ENCODE peak calls at places on chromosomes 5 and 9, in seven cellular contexts. One of them, this sample, is unnamed.

GRCh38 chr9:114616684-114617520 is 5.8 kb downstream of the TMEM268 start:
- DNase-seq in heart right ventricle: peak
- DNase-seq in cardiac muscle cell: no peak
- DNase-seq in OCI-LY7: peak
- DNase-seq in naive thymus-derived CD4-positive, alpha-beta T cell: no peak
- DNase-seq in ovary: peak
- DNase-seq in A549: no peak
- DNase-seq in this sample: peak

GRCh38 chr5:19241690-19242089 is 746.3 kb downstream of the CDH18 start:
- DNase-seq in heart right ventricle: no peak
- DNase-seq in naive thymus-derived CD4-positive, alpha-beta T cell: no peak
- DNase-seq in A549: no peak
- DNase-seq in cardiac muscle cell: no peak
- DNase-seq in OCI-LY7: no peak
- DNase-seq in ovary: no peak
- DNase-seq in this sample: no peak

GRCh38 chr5:91352831-91353695 is 30.1 kb downstream of the ARRDC3 start:
- DNase-seq in ovary: no peak
- DNase-seq in naive thymus-derived CD4-positive, alpha-beta T cell: no peak
- DNase-seq in OCI-LY7: no peak
- DNase-seq in cardiac muscle cell: peak
- DNase-seq in A549: no peak
- DNase-seq in heart right ventricle: no peak
- DNase-seq in this sample: no peak

GRCh38 chr9:111828193-111828592 is 33.5 kb upstream of the SHOC1 start:
- DNase-seq in heart right ventricle: no peak
- DNase-seq in ovary: no peak
- DNase-seq in cardiac muscle cell: peak
- DNase-seq in naive thymus-derived CD4-positive, alpha-beta T cell: no peak
- DNase-seq in OCI-LY7: peak
- DNase-seq in A549: no peak
- DNase-seq in this sample: no peak

GRCh38 chr9:125021069-125021468 is 80.2 kb upstream of the GOLGA1 start:
- DNase-seq in heart right ventricle: no peak
- DNase-seq in OCI-LY7: no peak
- DNase-seq in cardiac muscle cell: no peak
- DNase-seq in naive thymus-derived CD4-positive, alpha-beta T cell: no peak
- DNase-seq in A549: no peak
- DNase-seq in ovary: no peak
- DNase-seq in this sample: no peak

GRCh38 chr9:1837453-1838084 is 177.6 kb upstream of the SMARCA2 start:
- DNase-seq in A549: peak
- DNase-seq in OCI-LY7: peak
- DNase-seq in ovary: no peak
- DNase-seq in naive thymus-derived CD4-positive, alpha-beta T cell: no peak
- DNase-seq in cardiac muscle cell: peak
- DNase-seq in heart right ventricle: no peak
- DNase-seq in this sample: no peak

GRCh38 chr9:114237247-114237646 is 81.9 kb downstream of the COL27A1 start:
- DNase-seq in A549: no peak
- DNase-seq in cardiac muscle cell: no peak
- DNase-seq in naive thymus-derived CD4-positive, alpha-beta T cell: no peak
- DNase-seq in ovary: no peak
- DNase-seq in OCI-LY7: no peak
- DNase-seq in heart right ventricle: no peak
- DNase-seq in this sample: no peak

GRCh38 chr5:61052870-61053269 is 107.9 kb downstream of the NDUFAF2 start:
- DNase-seq in heart right ventricle: no peak
- DNase-seq in A549: peak
- DNase-seq in cardiac muscle cell: peak
- DNase-seq in OCI-LY7: no peak
- DNase-seq in naive thymus-derived CD4-positive, alpha-beta T cell: no peak
- DNase-seq in ovary: no peak
- DNase-seq in this sample: no peak

GRCh38 chr5:63145167-63145566 is 566.5 kb downstream of the LRRC70 start:
- DNase-seq in naive thymus-derived CD4-positive, alpha-beta T cell: no peak
- DNase-seq in A549: no peak
- DNase-seq in ovary: no peak
- DNase-seq in heart right ventricle: no peak
- DNase-seq in cardiac muscle cell: peak
- DNase-seq in OCI-LY7: no peak
- DNase-seq in this sample: peak

GRCh38 chr5:179486596-179487051 is 63.7 kb upstream of the RUFY1 start:
- DNase-seq in naive thymus-derived CD4-positive, alpha-beta T cell: no peak
- DNase-seq in OCI-LY7: no peak
- DNase-seq in heart right ventricle: no peak
- DNase-seq in cardiac muscle cell: peak
- DNase-seq in ovary: no peak
- DNase-seq in A549: no peak
- DNase-seq in this sample: no peak

GRCh38 chr5:98187945-98188344 is 585.5 kb upstream of the RGMB start:
- DNase-seq in A549: no peak
- DNase-seq in ovary: no peak
- DNase-seq in heart right ventricle: no peak
- DNase-seq in naive thymus-derived CD4-positive, alpha-beta T cell: no peak
- DNase-seq in cardiac muscle cell: no peak
- DNase-seq in OCI-LY7: no peak
- DNase-seq in this sample: no peak

GRCh38 chr9:131994364-131995110 is 85.1 kb downstream of the MED27 start:
- DNase-seq in ovary: no peak
- DNase-seq in OCI-LY7: no peak
- DNase-seq in heart right ventricle: no peak
- DNase-seq in cardiac muscle cell: no peak
- DNase-seq in naive thymus-derived CD4-positive, alpha-beta T cell: no peak
- DNase-seq in A549: no peak
- DNase-seq in this sample: no peak

GRCh38 chr5:180769821-180770220 is 30.0 kb upstream of the OR2Y1 start:
- DNase-seq in naive thymus-derived CD4-positive, alpha-beta T cell: no peak
- DNase-seq in ovary: no peak
- DNase-seq in A549: no peak
- DNase-seq in OCI-LY7: no peak
- DNase-seq in heart right ventricle: no peak
- DNase-seq in cardiac muscle cell: no peak
- DNase-seq in this sample: no peak

GRCh38 chr9:36503172-36504153 is 69.2 kb upstream of the MELK start:
- DNase-seq in cardiac muscle cell: no peak
- DNase-seq in naive thymus-derived CD4-positive, alpha-beta T cell: no peak
- DNase-seq in A549: no peak
- DNase-seq in ovary: no peak
- DNase-seq in OCI-LY7: no peak
- DNase-seq in heart right ventricle: no peak
- DNase-seq in this sample: no peak

GRCh38 chr5:65102826-65103673 is 334.3 kb downstream of the CWC27 start:
- DNase-seq in cardiac muscle cell: peak
- DNase-seq in A549: peak
- DNase-seq in heart right ventricle: peak
- DNase-seq in naive thymus-derived CD4-positive, alpha-beta T cell: peak
- DNase-seq in ovary: peak
- DNase-seq in OCI-LY7: peak
- DNase-seq in this sample: peak

GRCh38 chr5:65100846-65101678 is 332.3 kb downstream of the CWC27 start:
- DNase-seq in ovary: peak
- DNase-seq in cardiac muscle cell: peak
- DNase-seq in naive thymus-derived CD4-positive, alpha-beta T cell: peak
- DNase-seq in A549: peak
- DNase-seq in heart right ventricle: peak
- DNase-seq in OCI-LY7: peak
- DNase-seq in this sample: peak

GRCh38 chr5:65102501-65102825 is 333.7 kb downstream of the CWC27 start:
- DNase-seq in ovary: no peak
- DNase-seq in heart right ventricle: no peak
- DNase-seq in cardiac muscle cell: no peak
- DNase-seq in A549: no peak
- DNase-seq in OCI-LY7: no peak
- DNase-seq in naive thymus-derived CD4-positive, alpha-beta T cell: no peak
- DNase-seq in this sample: no peak

GRCh38 chr5:65103674-65104035 is 334.9 kb downstream of the CWC27 start:
- DNase-seq in OCI-LY7: no peak
- DNase-seq in A549: no peak
- DNase-seq in ovary: no peak
- DNase-seq in naive thymus-derived CD4-positive, alpha-beta T cell: no peak
- DNase-seq in heart right ventricle: no peak
- DNase-seq in cardiac muscle cell: no peak
- DNase-seq in this sample: peak

GRCh38 chr5:65101706-65102105 is 333.0 kb downstream of the CWC27 start:
- DNase-seq in cardiac muscle cell: peak
- DNase-seq in OCI-LY7: no peak
- DNase-seq in naive thymus-derived CD4-positive, alpha-beta T cell: no peak
- DNase-seq in ovary: no peak
- DNase-seq in A549: no peak
- DNase-seq in heart right ventricle: no peak
- DNase-seq in this sample: no peak
- H3K27ac ChIP-seq in cardiac muscle cell: no peak
- H3K27ac ChIP-seq in OCI-LY7: no peak
- H3K27ac ChIP-seq in naive thymus-derived CD4-positive, alpha-beta T cell: no peak
- H3K27ac ChIP-seq in ovary: peak
- H3K27ac ChIP-seq in A549: no peak
- H3K27ac ChIP-seq in heart right ventricle: no peak
- H3K27ac ChIP-seq in this sample: no peak

DNA sequence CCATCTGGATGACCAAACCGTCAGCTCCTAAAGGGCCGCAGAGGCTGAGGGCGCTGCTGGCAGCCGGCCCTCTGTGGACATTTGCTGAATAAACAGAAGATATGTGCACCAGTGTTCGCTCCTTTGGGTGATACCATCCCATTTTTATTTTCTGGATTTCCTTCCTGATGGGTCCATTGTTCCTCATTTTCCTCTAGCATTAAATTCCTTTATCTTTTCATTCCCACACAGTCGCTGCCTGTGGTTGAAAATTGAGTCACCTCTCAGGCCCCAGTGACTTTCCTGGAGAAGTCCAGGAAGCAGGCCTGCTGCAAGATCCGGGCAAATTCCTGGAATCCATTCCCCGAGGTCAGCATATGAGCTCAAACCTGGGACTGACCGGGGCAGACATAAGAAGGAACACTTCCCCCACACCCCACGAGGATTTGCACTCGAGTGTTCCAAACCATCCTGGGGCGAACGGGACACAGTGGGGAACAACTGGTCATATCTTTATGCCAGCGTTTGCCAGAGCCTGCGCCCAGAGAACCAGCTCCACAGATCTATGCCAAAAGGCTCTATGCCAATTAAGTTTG is 86.7 kb upstream of the PCA3 start:
- DNase-seq in heart right ventricle: no peak
- DNase-seq in ovary: no peak
- DNase-seq in A549: no peak
- DNase-seq in naive thymus-derived CD4-positive, alpha-beta T cell: no peak
- DNase-seq in cardiac muscle cell: peak
- DNase-seq in OCI-LY7: no peak
- DNase-seq in this sample: no peak
- H3K4me3 ChIP-seq in heart right ventricle: no peak
- H3K4me3 ChIP-seq in ovary: no peak
- H3K4me3 ChIP-seq in A549: no peak
- H3K4me3 ChIP-seq in naive thymus-derived CD4-positive, alpha-beta T cell: no peak
- H3K4me3 ChIP-seq in cardiac muscle cell: no peak
- H3K4me3 ChIP-seq in OCI-LY7: no peak
- H3K4me3 ChIP-seq in this sample: no peak

GRCh38 chr5:77374686-77375085 is 117.4 kb downstream of the WDR41 start:
- DNase-seq in OCI-LY7: no peak
- DNase-seq in heart right ventricle: no peak
- DNase-seq in ovary: no peak
- DNase-seq in cardiac muscle cell: no peak
- DNase-seq in A549: no peak
- DNase-seq in naive thymus-derived CD4-positive, alpha-beta T cell: no peak
- DNase-seq in this sample: no peak

GRCh38 chr5:77376624-77377023 is 115.5 kb downstream of the WDR41 start:
- DNase-seq in A549: no peak
- DNase-seq in cardiac muscle cell: no peak
- DNase-seq in OCI-LY7: no peak
- DNase-seq in naive thymus-derived CD4-positive, alpha-beta T cell: no peak
- DNase-seq in ovary: no peak
- DNase-seq in heart right ventricle: no peak
- DNase-seq in this sample: no peak

GRCh38 chr5:77380636-77381035 is 111.5 kb downstream of the WDR41 start:
- DNase-seq in heart right ventricle: no peak
- DNase-seq in ovary: no peak
- DNase-seq in A549: no peak
- DNase-seq in OCI-LY7: no peak
- DNase-seq in naive thymus-derived CD4-positive, alpha-beta T cell: no peak
- DNase-seq in cardiac muscle cell: no peak
- DNase-seq in this sample: no peak

GRCh38 chr5:77379558-77380061 is 112.5 kb downstream of the WDR41 start:
- DNase-seq in ovary: no peak
- DNase-seq in heart right ventricle: no peak
- DNase-seq in naive thymus-derived CD4-positive, alpha-beta T cell: peak
- DNase-seq in A549: no peak
- DNase-seq in OCI-LY7: peak
- DNase-seq in cardiac muscle cell: no peak
- DNase-seq in this sample: no peak
- H3K27ac ChIP-seq in ovary: no peak
- H3K27ac ChIP-seq in heart right ventricle: no peak
- H3K27ac ChIP-seq in naive thymus-derived CD4-positive, alpha-beta T cell: no peak
- H3K27ac ChIP-seq in A549: no peak
- H3K27ac ChIP-seq in OCI-LY7: no peak
- H3K27ac ChIP-seq in cardiac muscle cell: no peak
- H3K27ac ChIP-seq in this sample: no peak

GRCh38 chr5:132309679-132310078 is 15.5 kb downstream of the SLC22A4 start:
- DNase-seq in ovary: no peak
- DNase-seq in cardiac muscle cell: no peak
- DNase-seq in OCI-LY7: no peak
- DNase-seq in heart right ventricle: no peak
- DNase-seq in naive thymus-derived CD4-positive, alpha-beta T cell: no peak
- DNase-seq in A549: no peak
- DNase-seq in this sample: no peak

GRCh38 chr5:132310141-132310834 is 16.1 kb downstream of the SLC22A4 start:
- DNase-seq in ovary: no peak
- DNase-seq in heart right ventricle: no peak
- DNase-seq in A549: no peak
- DNase-seq in OCI-LY7: no peak
- DNase-seq in cardiac muscle cell: no peak
- DNase-seq in naive thymus-derived CD4-positive, alpha-beta T cell: no peak
- DNase-seq in this sample: no peak

GRCh38 chr5:132315529-132316067 is 21.4 kb downstream of the SLC22A4 start:
- DNase-seq in heart right ventricle: no peak
- DNase-seq in cardiac muscle cell: no peak
- DNase-seq in A549: no peak
- DNase-seq in OCI-LY7: no peak
- DNase-seq in naive thymus-derived CD4-positive, alpha-beta T cell: no peak
- DNase-seq in ovary: no peak
- DNase-seq in this sample: no peak

GRCh38 chr5:132313378-132313777 is 19.2 kb downstream of the SLC22A4 start:
- DNase-seq in ovary: no peak
- DNase-seq in cardiac muscle cell: peak
- DNase-seq in naive thymus-derived CD4-positive, alpha-beta T cell: no peak
- DNase-seq in heart right ventricle: no peak
- DNase-seq in OCI-LY7: no peak
- DNase-seq in A549: no peak
- DNase-seq in this sample: peak

DNA sequence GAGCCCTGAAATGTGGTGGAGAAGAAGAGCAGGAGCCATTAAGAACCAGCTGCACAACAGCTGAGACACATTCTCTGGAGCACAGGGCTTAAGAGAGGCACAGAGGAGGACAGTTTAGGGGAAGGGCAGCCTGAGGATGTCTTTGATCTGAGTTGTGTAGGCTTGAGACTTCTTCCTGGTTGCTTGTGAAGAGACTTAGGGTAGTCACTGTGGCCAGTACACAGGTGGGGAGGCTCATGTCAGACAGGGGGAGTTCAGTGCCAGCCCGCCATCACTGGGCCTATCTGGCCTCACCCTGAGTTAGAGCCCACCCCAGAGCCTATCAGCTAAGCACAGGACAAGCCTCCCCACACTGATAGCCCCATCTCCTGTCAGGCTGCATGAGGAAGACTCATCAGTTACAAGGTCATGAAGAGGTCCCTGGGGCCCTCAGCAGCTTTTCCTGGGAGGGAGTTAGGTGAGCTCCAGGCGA is 19.8 kb downstream of the SLC22A4 start:
- DNase-seq in heart right ventricle: no peak
- DNase-seq in OCI-LY7: no peak
- DNase-seq in naive thymus-derived CD4-positive, alpha-beta T cell: no peak
- DNase-seq in ovary: no peak
- DNase-seq in cardiac muscle cell: no peak
- DNase-seq in A549: no peak
- DNase-seq in this sample: no peak
- H3K4me3 ChIP-seq in heart right ventricle: no peak
- H3K4me3 ChIP-seq in OCI-LY7: no peak
- H3K4me3 ChIP-seq in naive thymus-derived CD4-positive, alpha-beta T cell: no peak
- H3K4me3 ChIP-seq in ovary: no peak
- H3K4me3 ChIP-seq in cardiac muscle cell: no peak
- H3K4me3 ChIP-seq in A549: no peak
- H3K4me3 ChIP-seq in this sample: no peak

This sample was measured in psoas muscle.